ENCODE peak calls at places on chromosomes 16 and 17, in ten cellular contexts. One of them, this sample, is unnamed.

GRCh38 chr16:85649978-85650863 is 37.1 kb downstream of the GSE1 start:
- DNase-seq in astrocyte of the cerebellum: no peak
- DNase-seq in stimulated activated CD8-positive, alpha-beta memory T cell treated with anti-CD3 and anti-CD28 coated beads, Interleukin-2, amount 100 ng/mL, for 48 hours: no peak
- DNase-seq in activated naive CD8-positive, alpha-beta T cell treated with anti-CD3 and anti-CD28 coated beads, Interleukin-2, amount 50 U/mL, for 16 hours: no peak
- DNase-seq in left ventricle myocardium inferior: no peak
- DNase-seq in endothelial cell of umbilical vein: no peak
- DNase-seq in Kasumi-1: no peak
- DNase-seq in stimulated activated CD4-positive, alpha-beta T cell treated with anti-CD3 and anti-CD28 coated beads, Interleukin-1b, Interleukin-23, amount 100 ng/mL, for 24 hours: no peak
- DNase-seq in HL-60: no peak
- DNase-seq in kidney tubule cell: no peak
- DNase-seq in this sample: no peak

GRCh38 chr17:77164483-77165030 is 23.8 kb downstream of the SEC14L1 start:
- DNase-seq in stimulated activated CD8-positive, alpha-beta memory T cell treated with anti-CD3 and anti-CD28 coated beads, Interleukin-2, amount 100 ng/mL, for 48 hours: no peak
- DNase-seq in left ventricle myocardium inferior: no peak
- DNase-seq in astrocyte of the cerebellum: no peak
- DNase-seq in activated naive CD8-positive, alpha-beta T cell treated with anti-CD3 and anti-CD28 coated beads, Interleukin-2, amount 50 U/mL, for 16 hours: no peak
- DNase-seq in Kasumi-1: peak; percentile 26
- DNase-seq in stimulated activated CD4-positive, alpha-beta T cell treated with anti-CD3 and anti-CD28 coated beads, Interleukin-1b, Interleukin-23, amount 100 ng/mL, for 24 hours: no peak
- DNase-seq in HL-60: no peak
- DNase-seq in endothelial cell of umbilical vein: peak; percentile 93
- DNase-seq in kidney tubule cell: no peak
- DNase-seq in this sample: no peak

GRCh38 chr17:74758846-74759163 is 10.4 kb downstream of the NHERF1 start:
- DNase-seq in stimulated activated CD4-positive, alpha-beta T cell treated with anti-CD3 and anti-CD28 coated beads, Interleukin-1b, Interleukin-23, amount 100 ng/mL, for 24 hours: no peak
- DNase-seq in activated naive CD8-positive, alpha-beta T cell treated with anti-CD3 and anti-CD28 coated beads, Interleukin-2, amount 50 U/mL, for 16 hours: no peak
- DNase-seq in left ventricle myocardium inferior: no peak
- DNase-seq in endothelial cell of umbilical vein: no peak
- DNase-seq in Kasumi-1: peak; percentile 86
- DNase-seq in kidney tubule cell: peak; percentile 60
- DNase-seq in HL-60: peak; percentile 77
- DNase-seq in astrocyte of the cerebellum: no peak
- DNase-seq in stimulated activated CD8-positive, alpha-beta memory T cell treated with anti-CD3 and anti-CD28 coated beads, Interleukin-2, amount 100 ng/mL, for 48 hours: no peak
- DNase-seq in this sample: no peak

GRCh38 chr17:48997827-48998556 is 807 bp downstream of the IGF2BP1 start:
- DNase-seq in Kasumi-1: no peak
- DNase-seq in endothelial cell of umbilical vein: peak; percentile 35
- DNase-seq in astrocyte of the cerebellum: no peak
- DNase-seq in left ventricle myocardium inferior: no peak
- DNase-seq in kidney tubule cell: no peak
- DNase-seq in stimulated activated CD4-positive, alpha-beta T cell treated with anti-CD3 and anti-CD28 coated beads, Interleukin-1b, Interleukin-23, amount 100 ng/mL, for 24 hours: no peak
- DNase-seq in activated naive CD8-positive, alpha-beta T cell treated with anti-CD3 and anti-CD28 coated beads, Interleukin-2, amount 50 U/mL, for 16 hours: no peak
- DNase-seq in stimulated activated CD8-positive, alpha-beta memory T cell treated with anti-CD3 and anti-CD28 coated beads, Interleukin-2, amount 100 ng/mL, for 48 hours: no peak
- DNase-seq in HL-60: peak; percentile 56
- DNase-seq in this sample: no peak

GRCh38 chr17:64118452-64118979 is 11.4 kb downstream of the ERN1 start:
- DNase-seq in HL-60: peak; percentile 78
- DNase-seq in astrocyte of the cerebellum: no peak
- DNase-seq in Kasumi-1: peak; percentile 63
- DNase-seq in left ventricle myocardium inferior: peak; percentile 40
- DNase-seq in kidney tubule cell: no peak
- DNase-seq in activated naive CD8-positive, alpha-beta T cell treated with anti-CD3 and anti-CD28 coated beads, Interleukin-2, amount 50 U/mL, for 16 hours: no peak
- DNase-seq in stimulated activated CD4-positive, alpha-beta T cell treated with anti-CD3 and anti-CD28 coated beads, Interleukin-1b, Interleukin-23, amount 100 ng/mL, for 24 hours: no peak
- DNase-seq in endothelial cell of umbilical vein: peak; percentile 22
- DNase-seq in stimulated activated CD8-positive, alpha-beta memory T cell treated with anti-CD3 and anti-CD28 coated beads, Interleukin-2, amount 100 ng/mL, for 48 hours: no peak
- DNase-seq in this sample: no peak

GRCh38 chr16:3020604-3021448 is 658 bp downstream of the TNFRSF12A start:
- DNase-seq in stimulated activated CD8-positive, alpha-beta memory T cell treated with anti-CD3 and anti-CD28 coated beads, Interleukin-2, amount 100 ng/mL, for 48 hours: no peak
- DNase-seq in activated naive CD8-positive, alpha-beta T cell treated with anti-CD3 and anti-CD28 coated beads, Interleukin-2, amount 50 U/mL, for 16 hours: no peak
- DNase-seq in kidney tubule cell: peak; percentile 98
- DNase-seq in left ventricle myocardium inferior: peak; percentile 75
- DNase-seq in Kasumi-1: no peak
- DNase-seq in endothelial cell of umbilical vein: peak; percentile 86
- DNase-seq in astrocyte of the cerebellum: peak; percentile 34
- DNase-seq in HL-60: peak; percentile 15
- DNase-seq in stimulated activated CD4-positive, alpha-beta T cell treated with anti-CD3 and anti-CD28 coated beads, Interleukin-1b, Interleukin-23, amount 100 ng/mL, for 24 hours: no peak
- DNase-seq in this sample: peak; percentile 95

GRCh38 chr16:89476811-89477261 is 13.5 kb downstream of the ANKRD11 start:
- DNase-seq in stimulated activated CD8-positive, alpha-beta memory T cell treated with anti-CD3 and anti-CD28 coated beads, Interleukin-2, amount 100 ng/mL, for 48 hours: no peak
- DNase-seq in activated naive CD8-positive, alpha-beta T cell treated with anti-CD3 and anti-CD28 coated beads, Interleukin-2, amount 50 U/mL, for 16 hours: no peak
- DNase-seq in HL-60: no peak
- DNase-seq in Kasumi-1: peak; percentile 78
- DNase-seq in kidney tubule cell: no peak
- DNase-seq in endothelial cell of umbilical vein: no peak
- DNase-seq in stimulated activated CD4-positive, alpha-beta T cell treated with anti-CD3 and anti-CD28 coated beads, Interleukin-1b, Interleukin-23, amount 100 ng/mL, for 24 hours: no peak
- DNase-seq in astrocyte of the cerebellum: no peak
- DNase-seq in left ventricle myocardium inferior: no peak
- DNase-seq in this sample: no peak

GRCh38 chr16:24282129-24282528 is 26.0 kb downstream of the CACNG3 start:
- DNase-seq in kidney tubule cell: no peak
- DNase-seq in astrocyte of the cerebellum: no peak
- DNase-seq in Kasumi-1: peak; percentile 0
- DNase-seq in left ventricle myocardium inferior: no peak
- DNase-seq in HL-60: no peak
- DNase-seq in stimulated activated CD4-positive, alpha-beta T cell treated with anti-CD3 and anti-CD28 coated beads, Interleukin-1b, Interleukin-23, amount 100 ng/mL, for 24 hours: no peak
- DNase-seq in activated naive CD8-positive, alpha-beta T cell treated with anti-CD3 and anti-CD28 coated beads, Interleukin-2, amount 50 U/mL, for 16 hours: no peak
- DNase-seq in endothelial cell of umbilical vein: no peak
- DNase-seq in stimulated activated CD8-positive, alpha-beta memory T cell treated with anti-CD3 and anti-CD28 coated beads, Interleukin-2, amount 100 ng/mL, for 48 hours: no peak
- DNase-seq in this sample: no peak

GRCh38 chr16:2963074-2963610 is 933 bp upstream of the KREMEN2 start:
- DNase-seq in HL-60: no peak
- DNase-seq in activated naive CD8-positive, alpha-beta T cell treated with anti-CD3 and anti-CD28 coated beads, Interleukin-2, amount 50 U/mL, for 16 hours: no peak
- DNase-seq in stimulated activated CD8-positive, alpha-beta memory T cell treated with anti-CD3 and anti-CD28 coated beads, Interleukin-2, amount 100 ng/mL, for 48 hours: no peak
- DNase-seq in endothelial cell of umbilical vein: no peak
- DNase-seq in left ventricle myocardium inferior: no peak
- DNase-seq in kidney tubule cell: no peak
- DNase-seq in Kasumi-1: no peak
- DNase-seq in stimulated activated CD4-positive, alpha-beta T cell treated with anti-CD3 and anti-CD28 coated beads, Interleukin-1b, Interleukin-23, amount 100 ng/mL, for 24 hours: no peak
- DNase-seq in astrocyte of the cerebellum: no peak
- DNase-seq in this sample: no peak

GRCh38 chr16:8963010-8963824 is 489 bp downstream of the USP7 start:
- DNase-seq in left ventricle myocardium inferior: no peak
- DNase-seq in astrocyte of the cerebellum: no peak
- DNase-seq in stimulated activated CD4-positive, alpha-beta T cell treated with anti-CD3 and anti-CD28 coated beads, Interleukin-1b, Interleukin-23, amount 100 ng/mL, for 24 hours: no peak
- DNase-seq in endothelial cell of umbilical vein: no peak
- DNase-seq in HL-60: no peak
- DNase-seq in stimulated activated CD8-positive, alpha-beta memory T cell treated with anti-CD3 and anti-CD28 coated beads, Interleukin-2, amount 100 ng/mL, for 48 hours: no peak
- DNase-seq in Kasumi-1: no peak
- DNase-seq in kidney tubule cell: no peak
- DNase-seq in activated naive CD8-positive, alpha-beta T cell treated with anti-CD3 and anti-CD28 coated beads, Interleukin-2, amount 50 U/mL, for 16 hours: no peak
- DNase-seq in this sample: no peak

GRCh38 chr17:56786989-56787482 is 46.7 kb downstream of the C17orf67 start:
- DNase-seq in kidney tubule cell: peak; percentile 95
- DNase-seq in HL-60: peak; percentile 93
- DNase-seq in astrocyte of the cerebellum: peak; percentile 79
- DNase-seq in stimulated activated CD4-positive, alpha-beta T cell treated with anti-CD3 and anti-CD28 coated beads, Interleukin-1b, Interleukin-23, amount 100 ng/mL, for 24 hours: peak; percentile 13
- DNase-seq in Kasumi-1: peak; percentile 20
- DNase-seq in activated naive CD8-positive, alpha-beta T cell treated with anti-CD3 and anti-CD28 coated beads, Interleukin-2, amount 50 U/mL, for 16 hours: peak; percentile 30
- DNase-seq in stimulated activated CD8-positive, alpha-beta memory T cell treated with anti-CD3 and anti-CD28 coated beads, Interleukin-2, amount 100 ng/mL, for 48 hours: peak; percentile 42
- DNase-seq in left ventricle myocardium inferior: no peak
- DNase-seq in endothelial cell of umbilical vein: peak; percentile 83
- DNase-seq in this sample: peak; percentile 86